ENCODE peak calls at places on chromosomes 5 and 9, in nine cellular contexts. One of them, this sample, is unnamed.

GRCh38 chr5:157867736-157868135 is 8.8 kb upstream of the CLINT1 start:
- DNase-seq in right atrium auricular region: no peak
- DNase-seq in GM23248: no peak
- DNase-seq in body of pancreas: no peak
- DNase-seq in right lobe of liver: no peak
- DNase-seq in kidney: no peak
- DNase-seq in pancreas: no peak
- DNase-seq in cardiac muscle cell: no peak
- DNase-seq in IMR-90: no peak
- DNase-seq in this sample: no peak

GRCh38 chr5:170076211-170076610 is 29.5 kb upstream of the FOXI1 start:
- DNase-seq in right atrium auricular region: no peak
- DNase-seq in GM23248: peak; percentile 9
- DNase-seq in body of pancreas: no peak
- DNase-seq in right lobe of liver: no peak
- DNase-seq in kidney: no peak
- DNase-seq in pancreas: no peak
- DNase-seq in cardiac muscle cell: no peak
- DNase-seq in IMR-90: no peak
- DNase-seq in this sample: no peak

GRCh38 chr5:10760033-10760975 is 730 bp downstream of the DAP start:
- DNase-seq in right atrium auricular region: no peak
- DNase-seq in GM23248: peak; percentile 81
- DNase-seq in body of pancreas: peak; percentile 86
- DNase-seq in right lobe of liver: peak; percentile 87
- DNase-seq in kidney: no peak
- DNase-seq in pancreas: peak; percentile 79
- DNase-seq in cardiac muscle cell: peak; percentile 64
- DNase-seq in IMR-90: peak; percentile 59
- DNase-seq in this sample: peak; percentile 89

GRCh38 chr5:56105511-56106372 is 111.0 kb upstream of the IL6ST start:
- DNase-seq in right atrium auricular region: no peak
- DNase-seq in GM23248: peak; percentile 1
- DNase-seq in body of pancreas: no peak
- DNase-seq in right lobe of liver: no peak
- DNase-seq in kidney: no peak
- DNase-seq in pancreas: no peak
- DNase-seq in cardiac muscle cell: no peak
- DNase-seq in IMR-90: no peak
- DNase-seq in this sample: no peak

GRCh38 chr5:81789033-81789432 is 38.1 kb upstream of the SSBP2 start:
- DNase-seq in right atrium auricular region: no peak
- DNase-seq in GM23248: peak; percentile 39
- DNase-seq in body of pancreas: peak; percentile 16
- DNase-seq in right lobe of liver: no peak
- DNase-seq in kidney: no peak
- DNase-seq in pancreas: no peak
- DNase-seq in cardiac muscle cell: peak; percentile 29
- DNase-seq in IMR-90: peak; percentile 73
- DNase-seq in this sample: no peak

GRCh38 chr5:90220554-90220953 is 189.0 kb downstream of the CETN3 start:
- DNase-seq in right atrium auricular region: no peak
- DNase-seq in GM23248: no peak
- DNase-seq in body of pancreas: no peak
- DNase-seq in right lobe of liver: no peak
- DNase-seq in kidney: no peak
- DNase-seq in pancreas: no peak
- DNase-seq in cardiac muscle cell: no peak
- DNase-seq in IMR-90: no peak
- DNase-seq in this sample: no peak

GRCh38 chr5:167303582-167303981 is 987.9 kb upstream of the WWC1 start:
- DNase-seq in right atrium auricular region: no peak
- DNase-seq in GM23248: no peak
- DNase-seq in body of pancreas: no peak
- DNase-seq in right lobe of liver: no peak
- DNase-seq in kidney: no peak
- DNase-seq in pancreas: no peak
- DNase-seq in cardiac muscle cell: no peak
- DNase-seq in IMR-90: no peak
- DNase-seq in this sample: no peak

GRCh38 chr5:125198270-125198974 is 452.0 kb upstream of the ZNF608 start:
- DNase-seq in right atrium auricular region: peak; percentile 85
- DNase-seq in GM23248: peak; percentile 68
- DNase-seq in body of pancreas: peak; percentile 75
- DNase-seq in right lobe of liver: peak; percentile 61
- DNase-seq in kidney: peak; percentile 85
- DNase-seq in pancreas: peak; percentile 55
- DNase-seq in cardiac muscle cell: peak; percentile 88
- DNase-seq in IMR-90: peak; percentile 84
- DNase-seq in this sample: peak; percentile 83

GRCh38 chr9:83596899-83597504 is 25.9 kb upstream of the IDNK start:
- DNase-seq in right atrium auricular region: no peak
- DNase-seq in GM23248: peak; percentile 38
- DNase-seq in body of pancreas: peak; percentile 36
- DNase-seq in right lobe of liver: no peak
- DNase-seq in kidney: no peak
- DNase-seq in pancreas: peak; percentile 44
- DNase-seq in cardiac muscle cell: peak; percentile 56
- DNase-seq in IMR-90: no peak
- DNase-seq in this sample: peak; percentile 21

GRCh38 chr9:16873131-16873787 is 2.8 kb upstream of the BNC2 start:
- DNase-seq in right atrium auricular region: no peak
- DNase-seq in GM23248: peak; percentile 35
- DNase-seq in body of pancreas: no peak
- DNase-seq in right lobe of liver: no peak
- DNase-seq in kidney: no peak
- DNase-seq in pancreas: no peak
- DNase-seq in cardiac muscle cell: peak; percentile 60
- DNase-seq in IMR-90: peak; percentile 82
- DNase-seq in this sample: no peak

GRCh38 chr5:41808294-41808693 is 61.9 kb downstream of the OXCT1 start:
- DNase-seq in right atrium auricular region: no peak
- DNase-seq in GM23248: no peak
- DNase-seq in body of pancreas: no peak
- DNase-seq in right lobe of liver: no peak
- DNase-seq in kidney: no peak
- DNase-seq in pancreas: no peak
- DNase-seq in cardiac muscle cell: peak; percentile 32
- DNase-seq in IMR-90: no peak
- DNase-seq in this sample: no peak

GRCh38 chr5:68229416-68229815 is 13.9 kb downstream of the PIK3R1 start:
- DNase-seq in right atrium auricular region: no peak
- DNase-seq in GM23248: no peak
- DNase-seq in body of pancreas: no peak
- DNase-seq in right lobe of liver: no peak
- DNase-seq in kidney: no peak
- DNase-seq in pancreas: no peak
- DNase-seq in cardiac muscle cell: no peak
- DNase-seq in IMR-90: no peak
- DNase-seq in this sample: no peak
- H3K4me1 ChIP-seq in right atrium auricular region: peaks cover 81% of the 10 kb centered on the region
- H3K4me1 ChIP-seq in GM23248: peaks cover 17% of the 10 kb centered on the region
- H3K4me1 ChIP-seq in body of pancreas: peaks cover 26% of the 10 kb centered on the region
- H3K4me1 ChIP-seq in right lobe of liver: peaks cover 67% of the 10 kb centered on the region
- H3K4me1 ChIP-seq in kidney: peaks cover 25% of the 10 kb centered on the region
- H3K4me1 ChIP-seq in pancreas: peaks cover 7% of the 10 kb centered on the region
- H3K4me1 ChIP-seq in cardiac muscle cell: peaks cover 21% of the 10 kb centered on the region
- H3K4me1 ChIP-seq in IMR-90: peaks cover 6% of the 10 kb centered on the region
- H3K4me1 ChIP-seq in this sample: peaks cover 24% of the 10 kb centered on the region

GRCh38 chr5:132656774-132657355 is 1.1 kb upstream of the IL13 start:
- DNase-seq in right atrium auricular region: no peak
- DNase-seq in GM23248: no peak
- DNase-seq in body of pancreas: no peak
- DNase-seq in right lobe of liver: no peak
- DNase-seq in kidney: no peak
- DNase-seq in pancreas: no peak
- DNase-seq in cardiac muscle cell: no peak
- DNase-seq in IMR-90: no peak
- DNase-seq in this sample: no peak
- H3K4me3 ChIP-seq in right atrium auricular region: peak overlapping the region; percentile 48
- H3K4me3 ChIP-seq in GM23248: peak overlapping the region; percentile 67
- H3K4me3 ChIP-seq in body of pancreas: no peak overlapping the region
- H3K4me3 ChIP-seq in right lobe of liver: no peak overlapping the region
- H3K4me3 ChIP-seq in kidney: peak overlapping the region; percentile 29
- H3K4me3 ChIP-seq in pancreas: no peak overlapping the region
- H3K4me3 ChIP-seq in cardiac muscle cell: no peak overlapping the region
- H3K4me3 ChIP-seq in IMR-90: no peak overlapping the region
- H3K4me3 ChIP-seq in this sample: no peak overlapping the region

DNA sequence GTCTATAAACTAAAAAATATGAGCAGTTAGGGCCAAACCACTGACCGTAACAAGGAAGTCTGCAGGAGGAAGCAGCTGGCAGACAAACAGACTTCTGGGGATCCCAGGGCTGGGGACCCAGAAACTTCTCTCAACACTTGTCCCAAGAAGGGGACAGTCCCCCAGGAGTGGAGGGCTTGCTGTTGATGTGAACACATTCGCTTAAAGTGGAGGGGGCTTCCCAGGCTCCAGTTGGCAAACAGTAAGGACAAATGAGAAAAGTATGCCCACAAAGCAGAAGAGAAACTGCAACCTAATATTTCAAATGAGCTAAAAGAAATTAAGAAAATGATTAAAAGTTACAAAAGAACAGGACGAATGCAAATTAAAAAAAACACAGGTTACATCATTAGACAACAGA is 83.7 kb downstream of the PDE8B start:
- DNase-seq in right atrium auricular region: no peak
- DNase-seq in GM23248: no peak
- DNase-seq in body of pancreas: no peak
- DNase-seq in right lobe of liver: no peak
- DNase-seq in kidney: no peak
- DNase-seq in pancreas: no peak
- DNase-seq in cardiac muscle cell: no peak
- DNase-seq in IMR-90: no peak
- DNase-seq in this sample: no peak
- H3K4me1 ChIP-seq in right atrium auricular region: no peaks in the 10 kb centered on the region
- H3K4me1 ChIP-seq in GM23248: peaks cover 25% of the 10 kb centered on the region
- H3K4me1 ChIP-seq in body of pancreas: no peaks in the 10 kb centered on the region
- H3K4me1 ChIP-seq in right lobe of liver: no peaks in the 10 kb centered on the region
- H3K4me1 ChIP-seq in kidney: no peaks in the 10 kb centered on the region
- H3K4me1 ChIP-seq in pancreas: no peaks in the 10 kb centered on the region
- H3K4me1 ChIP-seq in cardiac muscle cell: no peaks in the 10 kb centered on the region
- H3K4me1 ChIP-seq in IMR-90: peaks cover 7% of the 10 kb centered on the region
- H3K4me1 ChIP-seq in this sample: no peaks in the 10 kb centered on the region

GRCh38 chr5:126594676-126595485 is at the start of gene ALDH7A1:
- DNase-seq in right atrium auricular region: peak; percentile 92
- DNase-seq in GM23248: peak; percentile 89
- DNase-seq in body of pancreas: peak; percentile 97
- DNase-seq in right lobe of liver: peak; percentile 98
- DNase-seq in kidney: peak; percentile 98
- DNase-seq in pancreas: peak; percentile 95
- DNase-seq in cardiac muscle cell: peak; percentile 98
- DNase-seq in IMR-90: no peak
- DNase-seq in this sample: peak; percentile 92
- H3K4me3 ChIP-seq in right atrium auricular region: peak within 1 kb of the TSS; percentile 68
- H3K4me3 ChIP-seq in GM23248: peak within 1 kb of the TSS; percentile 85
- H3K4me3 ChIP-seq in body of pancreas: peak within 1 kb of the TSS; percentile 2
- H3K4me3 ChIP-seq in right lobe of liver: peak within 1 kb of the TSS; percentile 69
- H3K4me3 ChIP-seq in kidney: peak within 1 kb of the TSS; percentile 92
- H3K4me3 ChIP-seq in pancreas: peak within 1 kb of the TSS; percentile 42
- H3K4me3 ChIP-seq in cardiac muscle cell: peak within 1 kb of the TSS; percentile 49
- H3K4me3 ChIP-seq in IMR-90: peak within 1 kb of the TSS; percentile 69
- H3K4me3 ChIP-seq in this sample: peak within 1 kb of the TSS; percentile 54

DNA sequence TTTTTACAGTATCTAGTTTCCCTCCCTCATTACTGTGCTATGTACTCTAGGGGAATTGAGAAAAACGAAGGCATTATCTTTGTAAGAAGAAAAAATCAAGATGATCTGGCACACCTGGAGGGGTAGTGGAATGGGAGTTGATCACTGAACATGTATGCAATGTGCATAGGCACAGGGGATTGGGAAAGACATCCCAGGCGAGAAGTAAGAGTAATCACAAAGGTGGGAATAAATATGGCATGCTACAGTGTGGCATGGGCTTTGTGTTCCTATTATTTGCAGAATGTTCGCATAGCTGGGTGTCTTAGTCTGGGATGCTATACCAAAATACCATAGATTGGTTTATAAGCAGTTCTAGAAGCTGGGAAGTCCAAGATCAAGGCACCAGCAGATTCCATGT is 130.6 kb downstream of the SMARCA2 start:
- DNase-seq in right atrium auricular region: no peak
- DNase-seq in GM23248: no peak
- DNase-seq in body of pancreas: no peak
- DNase-seq in right lobe of liver: no peak
- DNase-seq in kidney: no peak
- DNase-seq in pancreas: no peak
- DNase-seq in cardiac muscle cell: no peak
- DNase-seq in IMR-90: no peak
- DNase-seq in this sample: no peak
- H3K4me1 ChIP-seq in right atrium auricular region: peaks cover 13% of the 10 kb centered on the region
- H3K4me1 ChIP-seq in GM23248: no peaks in the 10 kb centered on the region
- H3K4me1 ChIP-seq in body of pancreas: no peaks in the 10 kb centered on the region
- H3K4me1 ChIP-seq in right lobe of liver: no peaks in the 10 kb centered on the region
- H3K4me1 ChIP-seq in kidney: no peaks in the 10 kb centered on the region
- H3K4me1 ChIP-seq in pancreas: no peaks in the 10 kb centered on the region
- H3K4me1 ChIP-seq in cardiac muscle cell: peaks cover 5% of the 10 kb centered on the region
- H3K4me1 ChIP-seq in IMR-90: no peaks in the 10 kb centered on the region
- H3K4me1 ChIP-seq in this sample: no peaks in the 10 kb centered on the region

This sample was measured in small intestine.